ENCODE peak calls at places on chromosomes 13 and 19, in six cellular contexts. I, E, Z, J, A and O are unnamed samples. For H3K36me3, the result is how much of the 10 kb centered on the place peaks cover.

GRCh38 chr19:47512183-47512947 is 2.5 kb downstream of the NAPA start:
- DNase-seq in I (peak), E (no peak), Z (peak), J (peak), A (peak), O (peak)

GRCh38 chr19:12603714-12604113 is 6.9 kb downstream of the ZNF490 start:
- DNase-seq in I (no peak), E (no peak), Z (no peak), J (no peak), A (peak), O (no peak)

GRCh38 chr13:42524487-42525034 is 49.4 kb upstream of the TNFSF11 start:
- DNase-seq in I (peak), E (no peak), Z (no peak), J (no peak), A (no peak), O (no peak)

GRCh38 chr19:57269515-57270250 is 10.6 kb upstream of the ZNF460 start:
- DNase-seq in I (peak), E (no peak), Z (no peak), J (no peak), A (no peak), O (peak)

GRCh38 chr13:44746690-44747089 is 170.6 kb upstream of the TSC22D1 start:
- DNase-seq in I (peak), E (no peak), Z (no peak), J (no peak), A (no peak), O (no peak)

GRCh38 chr19:17358395-17358794 is 18.7 kb downstream of the PLVAP start:
- DNase-seq in I (no peak), E (no peak), Z (peak), J (no peak), A (no peak), O (no peak)

GRCh38 chr19:4533835-4534424 is 1.1 kb downstream of the PLIN5 start:
- DNase-seq in I (no peak), E (no peak), Z (no peak), J (no peak), A (no peak), O (no peak)

GRCh38 chr13:59086147-59086546 is 1077.6 kb downstream of the DIAPH3 start:
- DNase-seq in I (peak), E (no peak), Z (no peak), J (no peak), A (no peak), O (peak)

GRCh38 chr13:98563071-98563470 is 13.8 kb downstream of the STK24 start:
- DNase-seq in I (no peak), E (no peak), Z (no peak), J (no peak), A (no peak), O (no peak)

GRCh38 chr19:55674459-55674840 is 576 bp upstream of the EPN1 start:
- DNase-seq in I (no peak), E (no peak), Z (no peak), J (no peak), A (no peak), O (no peak)

DNA sequence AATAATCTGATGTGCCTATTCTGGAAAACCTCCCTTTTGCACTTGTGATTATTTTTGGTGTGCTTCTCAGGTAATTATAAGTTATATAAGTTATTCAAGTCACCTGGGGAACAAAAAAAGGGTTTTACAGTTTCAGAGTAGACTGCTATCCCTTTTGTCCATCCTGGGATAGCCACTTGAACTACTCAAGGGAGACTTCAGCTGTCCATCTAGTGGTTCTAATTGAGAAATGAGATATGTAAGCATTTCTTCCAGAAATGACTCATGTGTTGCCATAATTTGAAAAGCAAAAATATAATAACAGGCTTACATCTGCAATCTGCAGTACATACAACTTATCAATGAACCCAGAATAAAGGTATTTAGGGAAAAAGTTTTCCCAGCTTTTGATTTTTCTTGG is 20.4 kb downstream of the UBL3 start:
- DNase-seq in I (peak), E (no peak), Z (no peak), J (no peak), A (no peak), O (no peak)
- TF ChIP-seq CTCF in I (no peak), E (no peak), Z (no peak), J (no peak), A (no peak), O (no peak)

DNA sequence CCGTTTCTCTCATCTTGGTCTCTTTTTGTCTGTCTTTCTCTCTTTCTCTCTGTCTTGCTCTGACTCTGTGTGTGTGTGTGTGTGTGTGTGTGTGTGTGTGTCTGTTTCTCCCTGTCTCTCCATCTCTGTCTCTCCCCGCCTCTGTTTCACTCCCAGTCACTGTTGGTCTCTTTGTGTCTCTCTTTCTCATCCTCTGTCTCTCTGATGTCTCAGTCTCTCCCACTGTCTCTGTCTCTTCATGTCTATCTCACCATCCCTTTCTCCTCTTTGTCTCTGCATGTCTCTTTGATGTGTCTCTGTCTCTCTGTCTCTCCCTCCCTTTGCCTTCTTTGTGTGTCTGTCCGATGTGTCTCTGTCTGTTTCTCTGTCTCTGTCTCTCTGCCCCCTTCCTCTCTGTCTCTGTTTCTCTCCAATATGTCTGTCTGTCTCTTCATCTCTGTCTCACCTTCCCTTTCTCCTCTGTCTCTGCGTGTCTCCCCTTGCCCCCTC is 2.5 kb downstream of the NFIC start:
- DNase-seq in I (no peak), E (no peak), Z (no peak), J (no peak), A (no peak), O (no peak)
- H3K4me3 ChIP-seq in I (peak), E (peak), Z (peak), J (peak), A (peak), O (peak)

DNA sequence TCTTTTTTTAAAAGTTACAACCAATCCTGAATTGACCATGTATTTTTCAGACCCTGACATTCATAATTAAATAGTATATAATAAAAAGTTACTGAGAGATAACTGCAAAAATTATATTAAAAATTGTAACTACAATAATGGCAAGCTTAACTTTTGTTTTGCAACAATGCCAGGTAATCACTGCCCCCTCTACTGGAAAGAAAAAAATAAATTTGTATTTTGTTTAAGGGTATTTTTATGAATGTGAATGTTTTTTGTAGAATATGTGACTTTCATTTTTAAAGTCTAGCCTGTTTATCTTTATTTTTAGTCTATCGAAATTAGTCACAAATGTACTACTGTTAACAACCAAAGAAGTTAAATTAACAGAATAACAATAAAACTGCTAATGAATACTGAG is 21.7 kb downstream of the MRPS31 start:
- DNase-seq in I (no peak), E (no peak), Z (no peak), J (no peak), A (no peak), O (no peak)
- H3K36me3 ChIP-seq in I (under half), E (under half), Z (under half), J (under half), A (under half), O (under half)

DNA sequence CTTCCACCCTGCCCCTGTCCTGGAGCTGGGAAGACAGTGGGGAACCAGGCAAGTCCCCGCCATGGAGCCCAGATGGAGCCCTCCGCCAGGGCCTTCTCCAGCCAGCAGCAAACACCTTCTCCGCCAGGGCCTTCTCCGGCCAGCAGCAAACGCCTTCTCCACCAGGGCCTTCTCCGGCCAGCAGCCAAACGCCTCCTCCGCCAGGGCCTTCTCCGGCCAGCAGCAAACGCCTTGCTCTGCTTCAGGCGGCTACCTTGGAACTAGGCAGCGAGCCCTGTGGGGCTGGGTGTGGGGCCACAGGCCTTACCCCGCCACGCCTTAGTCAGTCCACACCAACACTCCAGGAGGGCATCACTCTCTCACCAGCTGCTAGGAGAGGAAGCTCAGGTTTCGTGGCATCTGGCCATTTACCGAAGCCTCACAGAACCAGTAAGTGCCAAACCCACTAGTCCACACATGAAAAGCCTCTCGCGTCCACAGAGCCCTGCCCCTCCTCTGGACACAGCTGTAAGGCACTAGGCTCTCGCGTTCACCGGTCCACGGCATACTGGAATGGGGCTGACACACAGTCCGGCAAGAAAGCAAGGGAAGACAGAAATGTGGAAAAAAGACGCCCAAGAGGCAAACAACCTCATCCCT is 41.0 kb downstream of the MLLT1 start:
- DNase-seq in I (peak), E (peak), Z (no peak), J (peak), A (no peak), O (no peak)
- TF ChIP-seq CTCF in I (no peak), E (no peak), Z (no peak), J (peak), A (no peak), O (no peak)

GRCh38 chr13:21218351-21219043 is 42.0 kb downstream of the MRPL57 start:
- DNase-seq in I (no peak), E (no peak), Z (no peak), J (no peak), A (no peak), O (no peak)
- H3K4me3 ChIP-seq in I (no peak), E (no peak), Z (no peak), J (no peak), A (no peak), O (no peak)

GRCh38 chr19:38151242-38151641 is 72.8 kb downstream of the DPF1 start:
- DNase-seq in I (no peak), E (no peak), Z (no peak), J (no peak), A (no peak), O (no peak)

GRCh38 chr19:38148337-38148736 is 75.7 kb downstream of the DPF1 start:
- DNase-seq in I (no peak), E (peak), Z (no peak), J (no peak), A (no peak), O (no peak)

GRCh38 chr19:38149597-38149996 is 74.4 kb downstream of the DPF1 start:
- DNase-seq in I (no peak), E (no peak), Z (no peak), J (no peak), A (no peak), O (no peak)

GRCh38 chr19:38155453-38155852 is 68.6 kb downstream of the DPF1 start:
- DNase-seq in I (peak), E (no peak), Z (no peak), J (no peak), A (no peak), O (no peak)

GRCh38 chr19:38152461-38153379 is 71.3 kb downstream of the DPF1 start:
- DNase-seq in I (no peak), E (peak), Z (peak), J (no peak), A (no peak), O (no peak)
- H3K36me3 ChIP-seq in I (under half), E (under half), Z (under half), J (under half), A (under half), O (under half)

DNA sequence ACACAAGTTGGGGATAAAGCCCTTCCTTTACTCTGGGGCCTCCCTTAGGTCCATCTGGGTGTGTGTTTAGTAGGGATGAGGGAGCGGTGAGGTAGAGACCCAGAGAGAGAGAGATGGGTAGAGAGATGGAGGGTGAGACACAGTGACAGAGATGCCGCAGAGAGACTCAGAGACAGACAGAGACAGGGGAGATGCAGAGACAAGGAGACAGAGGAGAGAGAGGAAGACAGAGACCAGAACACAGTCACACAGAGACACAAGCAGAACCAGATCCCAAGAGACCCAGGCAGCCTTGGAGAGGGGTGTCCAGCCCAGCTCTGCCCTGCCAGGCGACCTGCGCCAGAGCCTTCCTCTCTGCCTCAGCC is 2.4 kb downstream of the KLK1 start:
- DNase-seq in I (no peak), E (no peak), Z (no peak), J (no peak), A (no peak), O (no peak)
- TF ChIP-seq CTCF in I (no peak), E (no peak), Z (no peak), J (no peak), A (no peak), O (no peak)

GRCh38 chr13:113002891-113003290 is 33.9 kb downstream of the MCF2L start:
- DNase-seq in I (no peak), E (no peak), Z (no peak), J (no peak), A (no peak), O (no peak)
- H3K4me3 ChIP-seq in I (no peak), E (no peak), Z (no peak), J (no peak), A (no peak), O (no peak)

GRCh38 chr19:45276284-45276687 is 25.2 kb downstream of the MARK4 start:
- DNase-seq in I (no peak), E (no peak), Z (no peak), J (no peak), A (no peak), O (no peak)

GRCh38 chr19:45280471-45280961 is 29.4 kb downstream of the MARK4 start:
- DNase-seq in I (no peak), E (no peak), Z (no peak), J (no peak), A (no peak), O (no peak)

GRCh38 chr19:45283443-45284033 is 32.5 kb downstream of the MARK4 start:
- DNase-seq in I (no peak), E (no peak), Z (no peak), J (no peak), A (no peak), O (no peak)

GRCh38 chr19:45278087-45278486 is 27.0 kb downstream of the MARK4 start:
- DNase-seq in I (no peak), E (no peak), Z (no peak), J (no peak), A (no peak), O (no peak)

GRCh38 chr19:45279587-45280192 is 28.6 kb downstream of the MARK4 start:
- DNase-seq in I (no peak), E (no peak), Z (no peak), J (no peak), A (no peak), O (no peak)
- H3K36me3 ChIP-seq in I (under half), E (under half), Z (under half), J (under half), A (under half), O (under half)